ENCODE peak calls at places on chromosomes 5 and 9, in four cellular contexts. One of them, this sample, is unnamed.

GRCh38 chr9:121744002-121744686 is 92.7 kb downstream of the DAB2IP start:
- DNase-seq in GM18507: no peak
- DNase-seq in activated T-cell treated with anti-CD3 and anti-CD28 coated beads for 4 hours: peak
- DNase-seq in type B pancreatic cell: no peak
- DNase-seq in this sample: peak

GRCh38 chr5:154329519-154329918 is 116.3 kb upstream of the SAP30L start:
- DNase-seq in type B pancreatic cell: no peak
- DNase-seq in activated T-cell treated with anti-CD3 and anti-CD28 coated beads for 4 hours: no peak
- DNase-seq in GM18507: no peak
- DNase-seq in this sample: no peak

GRCh38 chr9:107491081-107492053 is 1.8 kb upstream of the KLF4 start:
- DNase-seq in GM18507: no peak
- DNase-seq in activated T-cell treated with anti-CD3 and anti-CD28 coated beads for 4 hours: no peak
- DNase-seq in type B pancreatic cell: no peak
- DNase-seq in this sample: peak

GRCh38 chr5:142397178-142397577 is 72.4 kb upstream of the SPRY4 start:
- DNase-seq in GM18507: no peak
- DNase-seq in activated T-cell treated with anti-CD3 and anti-CD28 coated beads for 4 hours: no peak
- DNase-seq in type B pancreatic cell: no peak
- DNase-seq in this sample: no peak

GRCh38 chr5:83866191-83866590 is 145.5 kb upstream of the HAPLN1 start:
- DNase-seq in activated T-cell treated with anti-CD3 and anti-CD28 coated beads for 4 hours: no peak
- DNase-seq in type B pancreatic cell: no peak
- DNase-seq in GM18507: no peak
- DNase-seq in this sample: no peak

GRCh38 chr9:15512204-15512603 is 1.4 kb upstream of the PSIP1 start:
- DNase-seq in activated T-cell treated with anti-CD3 and anti-CD28 coated beads for 4 hours: no peak
- DNase-seq in GM18507: no peak
- DNase-seq in type B pancreatic cell: no peak
- DNase-seq in this sample: no peak

GRCh38 chr5:139022528-139022927 is 147.4 kb upstream of the LRRTM2 start:
- DNase-seq in GM18507: no peak
- DNase-seq in type B pancreatic cell: no peak
- DNase-seq in activated T-cell treated with anti-CD3 and anti-CD28 coated beads for 4 hours: no peak
- DNase-seq in this sample: no peak

GRCh38 chr5:87120518-87121314 is 147.0 kb upstream of the RASA1 start:
- DNase-seq in type B pancreatic cell: no peak
- DNase-seq in activated T-cell treated with anti-CD3 and anti-CD28 coated beads for 4 hours: no peak
- DNase-seq in GM18507: no peak
- DNase-seq in this sample: no peak

GRCh38 chr5:89686081-89686765 is 723.3 kb downstream of the CETN3 start:
- DNase-seq in activated T-cell treated with anti-CD3 and anti-CD28 coated beads for 4 hours: no peak
- DNase-seq in GM18507: no peak
- DNase-seq in type B pancreatic cell: no peak
- DNase-seq in this sample: no peak

GRCh38 chr5:50667079-50667652 is 729 bp downstream of the PARP8 start:
- DNase-seq in type B pancreatic cell: peak
- DNase-seq in activated T-cell treated with anti-CD3 and anti-CD28 coated beads for 4 hours: peak
- DNase-seq in GM18507: no peak
- DNase-seq in this sample: peak

GRCh38 chr9:89153618-89154017 is 25.0 kb downstream of the SHC3 start:
- DNase-seq in GM18507: no peak
- DNase-seq in activated T-cell treated with anti-CD3 and anti-CD28 coated beads for 4 hours: no peak
- DNase-seq in type B pancreatic cell: no peak
- DNase-seq in this sample: no peak

GRCh38 chr9:5843450-5844249 is 10.7 kb upstream of the ERMP1 start:
- DNase-seq in GM18507: no peak
- DNase-seq in activated T-cell treated with anti-CD3 and anti-CD28 coated beads for 4 hours: no peak
- DNase-seq in type B pancreatic cell: no peak
- DNase-seq in this sample: no peak

GRCh38 chr5:6765612-6766525 is 52.6 kb downstream of the TENT4A start:
- DNase-seq in GM18507: peak
- DNase-seq in activated T-cell treated with anti-CD3 and anti-CD28 coated beads for 4 hours: peak
- DNase-seq in type B pancreatic cell: peak
- DNase-seq in this sample: peak

GRCh38 chr5:14215901-14216300 is 72.8 kb downstream of the TRIO start:
- DNase-seq in GM18507: no peak
- DNase-seq in activated T-cell treated with anti-CD3 and anti-CD28 coated beads for 4 hours: no peak
- DNase-seq in type B pancreatic cell: no peak
- DNase-seq in this sample: no peak

GRCh38 chr5:135097390-135097789 is 63.4 kb upstream of the PITX1 start:
- DNase-seq in type B pancreatic cell: no peak
- DNase-seq in GM18507: no peak
- DNase-seq in activated T-cell treated with anti-CD3 and anti-CD28 coated beads for 4 hours: no peak
- DNase-seq in this sample: no peak

GRCh38 chr5:169832236-169832635 is 148.1 kb downstream of the INSYN2B start:
- DNase-seq in activated T-cell treated with anti-CD3 and anti-CD28 coated beads for 4 hours: no peak
- DNase-seq in GM18507: no peak
- DNase-seq in type B pancreatic cell: no peak
- DNase-seq in this sample: no peak

GRCh38 chr9:110240198-110240597 is 16.1 kb downstream of the TXN start:
- DNase-seq in GM18507: no peak
- DNase-seq in type B pancreatic cell: no peak
- DNase-seq in activated T-cell treated with anti-CD3 and anti-CD28 coated beads for 4 hours: no peak
- DNase-seq in this sample: no peak

GRCh38 chr9:20683351-20684034 is 566 bp upstream of the FOCAD start:
- DNase-seq in type B pancreatic cell: no peak
- DNase-seq in activated T-cell treated with anti-CD3 and anti-CD28 coated beads for 4 hours: peak
- DNase-seq in GM18507: no peak
- DNase-seq in this sample: peak

GRCh38 chr5:147530801-147531389 is 21.0 kb upstream of the DPYSL3 start:
- DNase-seq in activated T-cell treated with anti-CD3 and anti-CD28 coated beads for 4 hours: no peak
- DNase-seq in type B pancreatic cell: no peak
- DNase-seq in GM18507: no peak
- DNase-seq in this sample: no peak

GRCh38 chr9:130343445-130343918 is 77.9 kb downstream of the HMCN2 start:
- DNase-seq in GM18507: no peak
- DNase-seq in activated T-cell treated with anti-CD3 and anti-CD28 coated beads for 4 hours: peak
- DNase-seq in type B pancreatic cell: no peak
- DNase-seq in this sample: no peak

This sample was measured in ovary.